ENCODE peak calls at places on chromosomes 6 and 20, in nine cellular contexts. One of them, this sample, is unnamed.

GRCh38 chr6:13413906-13414555 is 73.4 kb downstream of the GFOD1 start:
- DNase-seq in activated CD4-positive, alpha-beta T cell treated with anti-CD3 and anti-CD28 coated beads, Interleukin-2, amount 50 U/mL, for 4 hours: no peak
- DNase-seq in activated CD8-positive, alpha-beta T cell treated with anti-CD3 and anti-CD28 coated beads, Interleukin-2, amount 10 ng/mL, durations not matched to agents 7 days and 5 days: peak
- DNase-seq in SHP77: no peak
- DNase-seq in AG08395: no peak
- DNase-seq in effector memory CD8-positive, alpha-beta T cell: no peak
- DNase-seq in neural crest cell: no peak
- DNase-seq in ovary: no peak
- DNase-seq in uterus: no peak
- DNase-seq in this sample: no peak

GRCh38 chr6:170044836-170045562 is 245.9 kb downstream of the DLL1 start:
- DNase-seq in activated CD4-positive, alpha-beta T cell treated with anti-CD3 and anti-CD28 coated beads, Interleukin-2, amount 50 U/mL, for 4 hours: no peak
- DNase-seq in activated CD8-positive, alpha-beta T cell treated with anti-CD3 and anti-CD28 coated beads, Interleukin-2, amount 10 ng/mL, durations not matched to agents 7 days and 5 days: no peak
- DNase-seq in SHP77: no peak
- DNase-seq in AG08395: no peak
- DNase-seq in effector memory CD8-positive, alpha-beta T cell: no peak
- DNase-seq in neural crest cell: no peak
- DNase-seq in ovary: peak
- DNase-seq in uterus: no peak
- DNase-seq in this sample: no peak

GRCh38 chr6:159695984-159696383 is 2.9 kb upstream of the SOD2 start:
- DNase-seq in activated CD4-positive, alpha-beta T cell treated with anti-CD3 and anti-CD28 coated beads, Interleukin-2, amount 50 U/mL, for 4 hours: no peak
- DNase-seq in activated CD8-positive, alpha-beta T cell treated with anti-CD3 and anti-CD28 coated beads, Interleukin-2, amount 10 ng/mL, durations not matched to agents 7 days and 5 days: no peak
- DNase-seq in SHP77: no peak
- DNase-seq in AG08395: peak
- DNase-seq in effector memory CD8-positive, alpha-beta T cell: no peak
- DNase-seq in neural crest cell: no peak
- DNase-seq in ovary: no peak
- DNase-seq in uterus: no peak
- DNase-seq in this sample: no peak

GRCh38 chr6:37321101-37321500 is 32.7 kb upstream of the RNF8 start:
- DNase-seq in activated CD4-positive, alpha-beta T cell treated with anti-CD3 and anti-CD28 coated beads, Interleukin-2, amount 50 U/mL, for 4 hours: no peak
- DNase-seq in activated CD8-positive, alpha-beta T cell treated with anti-CD3 and anti-CD28 coated beads, Interleukin-2, amount 10 ng/mL, durations not matched to agents 7 days and 5 days: no peak
- DNase-seq in SHP77: no peak
- DNase-seq in AG08395: no peak
- DNase-seq in effector memory CD8-positive, alpha-beta T cell: no peak
- DNase-seq in neural crest cell: no peak
- DNase-seq in ovary: no peak
- DNase-seq in uterus: no peak
- DNase-seq in this sample: no peak

GRCh38 chr6:69164564-69165252 is 529.6 kb downstream of the ADGRB3 start:
- DNase-seq in activated CD4-positive, alpha-beta T cell treated with anti-CD3 and anti-CD28 coated beads, Interleukin-2, amount 50 U/mL, for 4 hours: no peak
- DNase-seq in activated CD8-positive, alpha-beta T cell treated with anti-CD3 and anti-CD28 coated beads, Interleukin-2, amount 10 ng/mL, durations not matched to agents 7 days and 5 days: no peak
- DNase-seq in SHP77: no peak
- DNase-seq in AG08395: no peak
- DNase-seq in effector memory CD8-positive, alpha-beta T cell: no peak
- DNase-seq in neural crest cell: no peak
- DNase-seq in ovary: no peak
- DNase-seq in uterus: no peak
- DNase-seq in this sample: no peak

GRCh38 chr6:15901141-15902115 is 227.5 kb upstream of the MYLIP start:
- DNase-seq in activated CD4-positive, alpha-beta T cell treated with anti-CD3 and anti-CD28 coated beads, Interleukin-2, amount 50 U/mL, for 4 hours: no peak
- DNase-seq in activated CD8-positive, alpha-beta T cell treated with anti-CD3 and anti-CD28 coated beads, Interleukin-2, amount 10 ng/mL, durations not matched to agents 7 days and 5 days: peak
- DNase-seq in SHP77: no peak
- DNase-seq in AG08395: no peak
- DNase-seq in effector memory CD8-positive, alpha-beta T cell: no peak
- DNase-seq in neural crest cell: no peak
- DNase-seq in ovary: no peak
- DNase-seq in uterus: no peak
- DNase-seq in this sample: no peak

GRCh38 chr6:34035704-34036356 is 110.1 kb downstream of the GRM4 start:
- DNase-seq in activated CD4-positive, alpha-beta T cell treated with anti-CD3 and anti-CD28 coated beads, Interleukin-2, amount 50 U/mL, for 4 hours: no peak
- DNase-seq in activated CD8-positive, alpha-beta T cell treated with anti-CD3 and anti-CD28 coated beads, Interleukin-2, amount 10 ng/mL, durations not matched to agents 7 days and 5 days: no peak
- DNase-seq in SHP77: no peak
- DNase-seq in AG08395: no peak
- DNase-seq in effector memory CD8-positive, alpha-beta T cell: no peak
- DNase-seq in neural crest cell: no peak
- DNase-seq in ovary: no peak
- DNase-seq in uterus: no peak
- DNase-seq in this sample: no peak

GRCh38 chr6:148105695-148106094 is 236.9 kb upstream of the SASH1 start:
- DNase-seq in activated CD4-positive, alpha-beta T cell treated with anti-CD3 and anti-CD28 coated beads, Interleukin-2, amount 50 U/mL, for 4 hours: no peak
- DNase-seq in activated CD8-positive, alpha-beta T cell treated with anti-CD3 and anti-CD28 coated beads, Interleukin-2, amount 10 ng/mL, durations not matched to agents 7 days and 5 days: no peak
- DNase-seq in SHP77: no peak
- DNase-seq in AG08395: no peak
- DNase-seq in effector memory CD8-positive, alpha-beta T cell: no peak
- DNase-seq in neural crest cell: no peak
- DNase-seq in ovary: no peak
- DNase-seq in uterus: no peak
- DNase-seq in this sample: no peak

GRCh38 chr20:61698598-61698960 is 367.1 kb downstream of the TAF4 start:
- DNase-seq in activated CD4-positive, alpha-beta T cell treated with anti-CD3 and anti-CD28 coated beads, Interleukin-2, amount 50 U/mL, for 4 hours: no peak
- DNase-seq in activated CD8-positive, alpha-beta T cell treated with anti-CD3 and anti-CD28 coated beads, Interleukin-2, amount 10 ng/mL, durations not matched to agents 7 days and 5 days: no peak
- DNase-seq in SHP77: no peak
- DNase-seq in AG08395: no peak
- DNase-seq in effector memory CD8-positive, alpha-beta T cell: no peak
- DNase-seq in neural crest cell: no peak
- DNase-seq in ovary: no peak
- DNase-seq in uterus: no peak
- DNase-seq in this sample: no peak

GRCh38 chr6:110566346-110567125 is 90.1 kb upstream of the SLC22A16 start:
- DNase-seq in activated CD4-positive, alpha-beta T cell treated with anti-CD3 and anti-CD28 coated beads, Interleukin-2, amount 50 U/mL, for 4 hours: no peak
- DNase-seq in activated CD8-positive, alpha-beta T cell treated with anti-CD3 and anti-CD28 coated beads, Interleukin-2, amount 10 ng/mL, durations not matched to agents 7 days and 5 days: no peak
- DNase-seq in SHP77: no peak
- DNase-seq in AG08395: peak
- DNase-seq in effector memory CD8-positive, alpha-beta T cell: no peak
- DNase-seq in neural crest cell: no peak
- DNase-seq in ovary: no peak
- DNase-seq in uterus: no peak
- DNase-seq in this sample: no peak

GRCh38 chr20:25282034-25282781 is 34.3 kb downstream of the PYGB start:
- DNase-seq in activated CD4-positive, alpha-beta T cell treated with anti-CD3 and anti-CD28 coated beads, Interleukin-2, amount 50 U/mL, for 4 hours: no peak
- DNase-seq in activated CD8-positive, alpha-beta T cell treated with anti-CD3 and anti-CD28 coated beads, Interleukin-2, amount 10 ng/mL, durations not matched to agents 7 days and 5 days: no peak
- DNase-seq in SHP77: peak
- DNase-seq in AG08395: no peak
- DNase-seq in effector memory CD8-positive, alpha-beta T cell: no peak
- DNase-seq in neural crest cell: no peak
- DNase-seq in ovary: peak
- DNase-seq in uterus: peak
- DNase-seq in this sample: peak

GRCh38 chr6:153090241-153090930 is 40.7 kb downstream of the RGS17 start:
- DNase-seq in activated CD4-positive, alpha-beta T cell treated with anti-CD3 and anti-CD28 coated beads, Interleukin-2, amount 50 U/mL, for 4 hours: no peak
- DNase-seq in activated CD8-positive, alpha-beta T cell treated with anti-CD3 and anti-CD28 coated beads, Interleukin-2, amount 10 ng/mL, durations not matched to agents 7 days and 5 days: no peak
- DNase-seq in SHP77: no peak
- DNase-seq in AG08395: peak
- DNase-seq in effector memory CD8-positive, alpha-beta T cell: no peak
- DNase-seq in neural crest cell: no peak
- DNase-seq in ovary: no peak
- DNase-seq in uterus: no peak
- DNase-seq in this sample: no peak

GRCh38 chr6:139124887-139125672 is 9.8 kb upstream of the HECA start:
- DNase-seq in activated CD4-positive, alpha-beta T cell treated with anti-CD3 and anti-CD28 coated beads, Interleukin-2, amount 50 U/mL, for 4 hours: peak
- DNase-seq in activated CD8-positive, alpha-beta T cell treated with anti-CD3 and anti-CD28 coated beads, Interleukin-2, amount 10 ng/mL, durations not matched to agents 7 days and 5 days: peak
- DNase-seq in SHP77: peak
- DNase-seq in AG08395: peak
- DNase-seq in effector memory CD8-positive, alpha-beta T cell: peak
- DNase-seq in neural crest cell: no peak
- DNase-seq in ovary: peak
- DNase-seq in uterus: no peak
- DNase-seq in this sample: no peak

GRCh38 chr20:20390393-20390792 is 22.5 kb downstream of the INSM1 start:
- DNase-seq in activated CD4-positive, alpha-beta T cell treated with anti-CD3 and anti-CD28 coated beads, Interleukin-2, amount 50 U/mL, for 4 hours: no peak
- DNase-seq in activated CD8-positive, alpha-beta T cell treated with anti-CD3 and anti-CD28 coated beads, Interleukin-2, amount 10 ng/mL, durations not matched to agents 7 days and 5 days: no peak
- DNase-seq in SHP77: no peak
- DNase-seq in AG08395: no peak
- DNase-seq in effector memory CD8-positive, alpha-beta T cell: no peak
- DNase-seq in neural crest cell: no peak
- DNase-seq in ovary: no peak
- DNase-seq in uterus: no peak
- DNase-seq in this sample: no peak

GRCh38 chr6:100663219-100663863 is 198.6 kb upstream of the SIM1 start:
- DNase-seq in activated CD4-positive, alpha-beta T cell treated with anti-CD3 and anti-CD28 coated beads, Interleukin-2, amount 50 U/mL, for 4 hours: no peak
- DNase-seq in activated CD8-positive, alpha-beta T cell treated with anti-CD3 and anti-CD28 coated beads, Interleukin-2, amount 10 ng/mL, durations not matched to agents 7 days and 5 days: no peak
- DNase-seq in SHP77: no peak
- DNase-seq in AG08395: peak
- DNase-seq in effector memory CD8-positive, alpha-beta T cell: no peak
- DNase-seq in neural crest cell: no peak
- DNase-seq in ovary: no peak
- DNase-seq in uterus: no peak
- DNase-seq in this sample: no peak

GRCh38 chr6:52388790-52389189 is 26.8 kb downstream of the PAQR8 start:
- DNase-seq in activated CD4-positive, alpha-beta T cell treated with anti-CD3 and anti-CD28 coated beads, Interleukin-2, amount 50 U/mL, for 4 hours: no peak
- DNase-seq in activated CD8-positive, alpha-beta T cell treated with anti-CD3 and anti-CD28 coated beads, Interleukin-2, amount 10 ng/mL, durations not matched to agents 7 days and 5 days: no peak
- DNase-seq in SHP77: no peak
- DNase-seq in AG08395: no peak
- DNase-seq in effector memory CD8-positive, alpha-beta T cell: no peak
- DNase-seq in neural crest cell: no peak
- DNase-seq in ovary: no peak
- DNase-seq in uterus: no peak
- DNase-seq in this sample: no peak

GRCh38 chr6:169162249-169162967 is 91.2 kb downstream of the THBS2 start:
- DNase-seq in activated CD4-positive, alpha-beta T cell treated with anti-CD3 and anti-CD28 coated beads, Interleukin-2, amount 50 U/mL, for 4 hours: no peak
- DNase-seq in activated CD8-positive, alpha-beta T cell treated with anti-CD3 and anti-CD28 coated beads, Interleukin-2, amount 10 ng/mL, durations not matched to agents 7 days and 5 days: no peak
- DNase-seq in SHP77: no peak
- DNase-seq in AG08395: no peak
- DNase-seq in effector memory CD8-positive, alpha-beta T cell: no peak
- DNase-seq in neural crest cell: no peak
- DNase-seq in ovary: peak
- DNase-seq in uterus: no peak
- DNase-seq in this sample: no peak

GRCh38 chr20:32742322-32743236 is 688 bp downstream of the COMMD7 start:
- DNase-seq in activated CD4-positive, alpha-beta T cell treated with anti-CD3 and anti-CD28 coated beads, Interleukin-2, amount 50 U/mL, for 4 hours: peak
- DNase-seq in activated CD8-positive, alpha-beta T cell treated with anti-CD3 and anti-CD28 coated beads, Interleukin-2, amount 10 ng/mL, durations not matched to agents 7 days and 5 days: peak
- DNase-seq in SHP77: no peak
- DNase-seq in AG08395: no peak
- DNase-seq in effector memory CD8-positive, alpha-beta T cell: peak
- DNase-seq in neural crest cell: no peak
- DNase-seq in ovary: no peak
- DNase-seq in uterus: peak
- DNase-seq in this sample: no peak

GRCh38 chr6:12348530-12349511 is 58.7 kb downstream of the EDN1 start:
- DNase-seq in activated CD4-positive, alpha-beta T cell treated with anti-CD3 and anti-CD28 coated beads, Interleukin-2, amount 50 U/mL, for 4 hours: no peak
- DNase-seq in activated CD8-positive, alpha-beta T cell treated with anti-CD3 and anti-CD28 coated beads, Interleukin-2, amount 10 ng/mL, durations not matched to agents 7 days and 5 days: no peak
- DNase-seq in SHP77: no peak
- DNase-seq in AG08395: peak
- DNase-seq in effector memory CD8-positive, alpha-beta T cell: no peak
- DNase-seq in neural crest cell: no peak
- DNase-seq in ovary: no peak
- DNase-seq in uterus: no peak
- DNase-seq in this sample: no peak

GRCh38 chr20:21555470-21556120 is 41.7 kb upstream of the NKX2-2 start:
- DNase-seq in activated CD4-positive, alpha-beta T cell treated with anti-CD3 and anti-CD28 coated beads, Interleukin-2, amount 50 U/mL, for 4 hours: no peak
- DNase-seq in activated CD8-positive, alpha-beta T cell treated with anti-CD3 and anti-CD28 coated beads, Interleukin-2, amount 10 ng/mL, durations not matched to agents 7 days and 5 days: no peak
- DNase-seq in SHP77: no peak
- DNase-seq in AG08395: no peak
- DNase-seq in effector memory CD8-positive, alpha-beta T cell: no peak
- DNase-seq in neural crest cell: no peak
- DNase-seq in ovary: no peak
- DNase-seq in uterus: no peak
- DNase-seq in this sample: no peak

GRCh38 chr20:25195014-25195961 is at the start of gene ENTPD6:
- DNase-seq in activated CD4-positive, alpha-beta T cell treated with anti-CD3 and anti-CD28 coated beads, Interleukin-2, amount 50 U/mL, for 4 hours: peak
- DNase-seq in activated CD8-positive, alpha-beta T cell treated with anti-CD3 and anti-CD28 coated beads, Interleukin-2, amount 10 ng/mL, durations not matched to agents 7 days and 5 days: peak
- DNase-seq in SHP77: peak
- DNase-seq in AG08395: peak
- DNase-seq in effector memory CD8-positive, alpha-beta T cell: peak
- DNase-seq in neural crest cell: peak
- DNase-seq in ovary: peak
- DNase-seq in uterus: peak
- DNase-seq in this sample: peak

GRCh38 chr6:31202259-31203166 is 32.0 kb upstream of the POU5F1 start:
- DNase-seq in activated CD4-positive, alpha-beta T cell treated with anti-CD3 and anti-CD28 coated beads, Interleukin-2, amount 50 U/mL, for 4 hours: no peak
- DNase-seq in activated CD8-positive, alpha-beta T cell treated with anti-CD3 and anti-CD28 coated beads, Interleukin-2, amount 10 ng/mL, durations not matched to agents 7 days and 5 days: peak
- DNase-seq in SHP77: no peak
- DNase-seq in AG08395: no peak
- DNase-seq in effector memory CD8-positive, alpha-beta T cell: no peak
- DNase-seq in neural crest cell: no peak
- DNase-seq in ovary: no peak
- DNase-seq in uterus: no peak
- DNase-seq in this sample: no peak

GRCh38 chr6:121828567-121828966 is 393.1 kb downstream of the GJA1 start:
- DNase-seq in activated CD4-positive, alpha-beta T cell treated with anti-CD3 and anti-CD28 coated beads, Interleukin-2, amount 50 U/mL, for 4 hours: no peak
- DNase-seq in activated CD8-positive, alpha-beta T cell treated with anti-CD3 and anti-CD28 coated beads, Interleukin-2, amount 10 ng/mL, durations not matched to agents 7 days and 5 days: no peak
- DNase-seq in SHP77: no peak
- DNase-seq in AG08395: peak
- DNase-seq in effector memory CD8-positive, alpha-beta T cell: no peak
- DNase-seq in neural crest cell: no peak
- DNase-seq in ovary: no peak
- DNase-seq in uterus: no peak
- DNase-seq in this sample: no peak

GRCh38 chr20:63095718-63096654 is 89.2 kb upstream of the BHLHE23 start:
- DNase-seq in activated CD4-positive, alpha-beta T cell treated with anti-CD3 and anti-CD28 coated beads, Interleukin-2, amount 50 U/mL, for 4 hours: no peak
- DNase-seq in activated CD8-positive, alpha-beta T cell treated with anti-CD3 and anti-CD28 coated beads, Interleukin-2, amount 10 ng/mL, durations not matched to agents 7 days and 5 days: no peak
- DNase-seq in SHP77: peak
- DNase-seq in AG08395: no peak
- DNase-seq in effector memory CD8-positive, alpha-beta T cell: no peak
- DNase-seq in neural crest cell: no peak
- DNase-seq in ovary: peak
- DNase-seq in uterus: no peak
- DNase-seq in this sample: no peak

This sample was measured in NCI-H510A.